ENCODE peak calls at places on chromosomes 5 and 9, in four cellular contexts. J, L, V and N are unnamed samples.

GRCh38 chr5:40677456-40677855 is 2.3 kb upstream of the PTGER4 start:
- DNase-seq in J (no peak), L (no peak), V (no peak), N (no peak)

GRCh38 chr5:107483196-107483595 is 187.5 kb downstream of the EFNA5 start:
- DNase-seq in J (no peak), L (no peak), V (no peak), N (no peak)

GRCh38 chr5:86983208-86983607 is 284.5 kb upstream of the RASA1 start:
- DNase-seq in J (no peak), L (no peak), V (no peak), N (no peak)

GRCh38 chr5:3736466-3736865 is 140.8 kb downstream of the IRX1 start:
- DNase-seq in J (no peak), L (no peak), V (no peak), N (no peak)

GRCh38 chr5:124071039-124071438 is 559.1 kb downstream of the CSNK1G3 start:
- DNase-seq in J (no peak), L (no peak), V (no peak), N (no peak)

GRCh38 chr9:15211994-15212501 is 95.0 kb downstream of the TTC39B start:
- DNase-seq in J (no peak), L (no peak), V (no peak), N (no peak)

GRCh38 chr5:126384985-126385384 is 38.2 kb upstream of the GRAMD2B start:
- DNase-seq in J (no peak), L (no peak), V (no peak), N (no peak)

GRCh38 chr9:88966894-88967676 is 24.2 kb upstream of the S1PR3 start:
- DNase-seq in J (no peak), L (no peak), V (no peak), N (no peak)

GRCh38 chr5:91362935-91363334 is 20.2 kb downstream of the ARRDC3 start:
- DNase-seq in J (no peak), L (no peak), V (no peak), N (no peak)

GRCh38 chr5:73273379-73274050 is 100.5 kb downstream of the TMEM174 start:
- DNase-seq in J (no peak), L (no peak), V (no peak), N (no peak)

GRCh38 chr5:124652514-124652819 is 94.0 kb downstream of the ZNF608 start:
- DNase-seq in J (no peak), L (no peak), V (no peak), N (no peak)

GRCh38 chr5:141534492-141535213 is 45.8 kb downstream of the PCDHGC5 start:
- DNase-seq in J (no peak), L (no peak), V (no peak), N (no peak)

GRCh38 chr9:20319641-20320337 is 302.5 kb downstream of the MLLT3 start:
- DNase-seq in J (no peak), L (peak; percentile 23), V (no peak), N (peak; percentile 61)

GRCh38 chr9:123478967-123479602 is 123.1 kb downstream of the CRB2 start:
- DNase-seq in J (no peak), L (no peak), V (no peak), N (no peak)

GRCh38 chr5:149959406-149960236 is 937 bp upstream of the SLC26A2 start:
- DNase-seq in J (peak; percentile 39), L (peak; percentile 56), V (no peak), N (peak; percentile 53)

GRCh38 chr9:105264380-105264779 is 19.9 kb downstream of the SLC44A1 start:
- DNase-seq in J (no peak), L (no peak), V (no peak), N (no peak)

GRCh38 chr9:109793196-109793595 is 13.2 kb downstream of the PALM2AKAP2 start:
- DNase-seq in J (no peak), L (no peak), V (no peak), N (no peak)